ENCODE peak calls at places on chromosomes 1 and 21, in ten cellular contexts. One of them, this sample, is unnamed.
A peak's percentile ranks its signal among the peaks of the same experiment; 100 is the strongest.

GRCh38 chr1:197774691-197775281 is 494 bp downstream of the DENND1B start:
- DNase-seq in mesothelial cell of epicardium: peak; percentile 30
- DNase-seq in tibial artery: peak; percentile 47
- DNase-seq in RWPE1: peak; percentile 51
- DNase-seq in AG10803: peak; percentile 46
- DNase-seq in endothelial cell of umbilical vein: peak; percentile 57
- DNase-seq in H9: peak; percentile 42
- DNase-seq in heart right ventricle: peak; percentile 64
- DNase-seq in GM10248: peak; percentile 54
- DNase-seq in CD4-positive, alpha-beta T cell: peak; percentile 38
- DNase-seq in this sample: no peak

GRCh38 chr1:156438278-156438987 is 62.1 kb downstream of the MEF2D start:
- DNase-seq in mesothelial cell of epicardium: no peak
- DNase-seq in tibial artery: no peak
- DNase-seq in RWPE1: no peak
- DNase-seq in AG10803: peak; percentile 25
- DNase-seq in endothelial cell of umbilical vein: no peak
- DNase-seq in H9: no peak
- DNase-seq in heart right ventricle: no peak
- DNase-seq in GM10248: no peak
- DNase-seq in CD4-positive, alpha-beta T cell: no peak
- DNase-seq in this sample: no peak

GRCh38 chr1:85027242-85027983 is 20.9 kb downstream of the MCOLN3 start:
- DNase-seq in mesothelial cell of epicardium: no peak
- DNase-seq in tibial artery: no peak
- DNase-seq in RWPE1: no peak
- DNase-seq in AG10803: peak; percentile 43
- DNase-seq in endothelial cell of umbilical vein: no peak
- DNase-seq in H9: no peak
- DNase-seq in heart right ventricle: no peak
- DNase-seq in GM10248: peak; percentile 35
- DNase-seq in CD4-positive, alpha-beta T cell: no peak
- DNase-seq in this sample: no peak

GRCh38 chr1:241356519-241357365 is at the start of gene RGS7:
- DNase-seq in mesothelial cell of epicardium: peak; percentile 63
- DNase-seq in tibial artery: no peak
- DNase-seq in RWPE1: peak; percentile 67
- DNase-seq in AG10803: peak; percentile 23
- DNase-seq in endothelial cell of umbilical vein: peak; percentile 60
- DNase-seq in H9: peak; percentile 70
- DNase-seq in heart right ventricle: peak; percentile 32
- DNase-seq in GM10248: peak; percentile 40
- DNase-seq in CD4-positive, alpha-beta T cell: no peak
- DNase-seq in this sample: peak; percentile 94

GRCh38 chr1:228358039-228358763 is 48.4 kb downstream of the TRIM11 start:
- DNase-seq in mesothelial cell of epicardium: no peak
- DNase-seq in tibial artery: no peak
- DNase-seq in RWPE1: no peak
- DNase-seq in AG10803: peak; percentile 12
- DNase-seq in endothelial cell of umbilical vein: no peak
- DNase-seq in H9: no peak
- DNase-seq in heart right ventricle: peak; percentile 3
- DNase-seq in GM10248: no peak
- DNase-seq in CD4-positive, alpha-beta T cell: no peak
- DNase-seq in this sample: no peak

GRCh38 chr1:81155131-81155530 is 645.6 kb upstream of the ADGRL2 start:
- DNase-seq in mesothelial cell of epicardium: no peak
- DNase-seq in tibial artery: no peak
- DNase-seq in RWPE1: no peak
- DNase-seq in AG10803: peak; percentile 61
- DNase-seq in endothelial cell of umbilical vein: no peak
- DNase-seq in H9: no peak
- DNase-seq in heart right ventricle: no peak
- DNase-seq in GM10248: no peak
- DNase-seq in CD4-positive, alpha-beta T cell: no peak
- DNase-seq in this sample: no peak

GRCh38 chr21:37710555-37711293 is 205.5 kb downstream of the KCNJ6 start:
- DNase-seq in mesothelial cell of epicardium: no peak
- DNase-seq in tibial artery: no peak
- DNase-seq in RWPE1: no peak
- DNase-seq in AG10803: peak; percentile 5
- DNase-seq in endothelial cell of umbilical vein: no peak
- DNase-seq in H9: no peak
- DNase-seq in heart right ventricle: peak; percentile 15
- DNase-seq in GM10248: no peak
- DNase-seq in CD4-positive, alpha-beta T cell: no peak
- DNase-seq in this sample: no peak

GRCh38 chr1:97920275-97920831 is 481 bp downstream of the DPYD start:
- DNase-seq in mesothelial cell of epicardium: no peak
- DNase-seq in tibial artery: peak; percentile 18
- DNase-seq in RWPE1: peak; percentile 25
- DNase-seq in AG10803: peak; percentile 31
- DNase-seq in endothelial cell of umbilical vein: peak; percentile 60
- DNase-seq in H9: no peak
- DNase-seq in heart right ventricle: no peak
- DNase-seq in GM10248: no peak
- DNase-seq in CD4-positive, alpha-beta T cell: no peak
- DNase-seq in this sample: no peak

GRCh38 chr1:182795563-182796228 is 6.1 kb downstream of the NPL start:
- DNase-seq in mesothelial cell of epicardium: no peak
- DNase-seq in tibial artery: no peak
- DNase-seq in RWPE1: no peak
- DNase-seq in AG10803: no peak
- DNase-seq in endothelial cell of umbilical vein: no peak
- DNase-seq in H9: no peak
- DNase-seq in heart right ventricle: no peak
- DNase-seq in GM10248: no peak
- DNase-seq in CD4-positive, alpha-beta T cell: no peak
- DNase-seq in this sample: no peak

GRCh38 chr1:111476214-111476613 is 2.4 kb downstream of the C1orf162 start:
- DNase-seq in mesothelial cell of epicardium: no peak
- DNase-seq in tibial artery: no peak
- DNase-seq in RWPE1: no peak
- DNase-seq in AG10803: no peak
- DNase-seq in endothelial cell of umbilical vein: no peak
- DNase-seq in H9: no peak
- DNase-seq in heart right ventricle: no peak
- DNase-seq in GM10248: no peak
- DNase-seq in CD4-positive, alpha-beta T cell: no peak
- DNase-seq in this sample: no peak

GRCh38 chr1:59814901-59815825 is at the start of gene HOOK1:
- DNase-seq in mesothelial cell of epicardium: peak; percentile 19
- DNase-seq in tibial artery: no peak
- DNase-seq in RWPE1: peak; percentile 27
- DNase-seq in AG10803: no peak
- DNase-seq in endothelial cell of umbilical vein: no peak
- DNase-seq in H9: no peak
- DNase-seq in heart right ventricle: peak; percentile 11
- DNase-seq in GM10248: no peak
- DNase-seq in CD4-positive, alpha-beta T cell: no peak
- DNase-seq in this sample: no peak

GRCh38 chr1:194184974-194185373 is 998.6 kb upstream of the B3GALT2 start:
- DNase-seq in mesothelial cell of epicardium: no peak
- DNase-seq in tibial artery: no peak
- DNase-seq in RWPE1: no peak
- DNase-seq in AG10803: no peak
- DNase-seq in endothelial cell of umbilical vein: no peak
- DNase-seq in H9: no peak
- DNase-seq in heart right ventricle: no peak
- DNase-seq in GM10248: no peak
- DNase-seq in CD4-positive, alpha-beta T cell: no peak
- DNase-seq in this sample: no peak

GRCh38 chr1:99481391-99481996 is 164.4 kb upstream of the PALMD start:
- DNase-seq in mesothelial cell of epicardium: no peak
- DNase-seq in tibial artery: no peak
- DNase-seq in RWPE1: peak; percentile 32
- DNase-seq in AG10803: peak; percentile 61
- DNase-seq in endothelial cell of umbilical vein: peak; percentile 75
- DNase-seq in H9: no peak
- DNase-seq in heart right ventricle: no peak
- DNase-seq in GM10248: no peak
- DNase-seq in CD4-positive, alpha-beta T cell: no peak
- DNase-seq in this sample: no peak

GRCh38 chr1:200550367-200550766 is 70.2 kb downstream of the KIF14 start:
- DNase-seq in mesothelial cell of epicardium: no peak
- DNase-seq in tibial artery: no peak
- DNase-seq in RWPE1: peak; percentile 79
- DNase-seq in AG10803: no peak
- DNase-seq in endothelial cell of umbilical vein: no peak
- DNase-seq in H9: no peak
- DNase-seq in heart right ventricle: no peak
- DNase-seq in GM10248: no peak
- DNase-seq in CD4-positive, alpha-beta T cell: no peak
- DNase-seq in this sample: no peak

GRCh38 chr1:200561856-200562214 is 58.7 kb downstream of the KIF14 start:
- DNase-seq in mesothelial cell of epicardium: no peak
- DNase-seq in tibial artery: no peak
- DNase-seq in RWPE1: no peak
- DNase-seq in AG10803: no peak
- DNase-seq in endothelial cell of umbilical vein: no peak
- DNase-seq in H9: no peak
- DNase-seq in heart right ventricle: no peak
- DNase-seq in GM10248: peak; percentile 20
- DNase-seq in CD4-positive, alpha-beta T cell: no peak
- DNase-seq in this sample: no peak

GRCh38 chr1:200558866-200559459 is 61.6 kb downstream of the KIF14 start:
- DNase-seq in mesothelial cell of epicardium: no peak
- DNase-seq in tibial artery: no peak
- DNase-seq in RWPE1: peak; percentile 63
- DNase-seq in AG10803: peak; percentile 64
- DNase-seq in endothelial cell of umbilical vein: peak; percentile 84
- DNase-seq in H9: no peak
- DNase-seq in heart right ventricle: no peak
- DNase-seq in GM10248: peak; percentile 46
- DNase-seq in CD4-positive, alpha-beta T cell: no peak
- DNase-seq in this sample: no peak

GRCh38 chr1:200556005-200556404 is 64.5 kb downstream of the KIF14 start:
- DNase-seq in mesothelial cell of epicardium: no peak
- DNase-seq in tibial artery: no peak
- DNase-seq in RWPE1: no peak
- DNase-seq in AG10803: peak; percentile 15
- DNase-seq in endothelial cell of umbilical vein: no peak
- DNase-seq in H9: no peak
- DNase-seq in heart right ventricle: no peak
- DNase-seq in GM10248: no peak
- DNase-seq in CD4-positive, alpha-beta T cell: no peak
- DNase-seq in this sample: no peak
- TF ChIP-seq CTCF in mesothelial cell of epicardium: no peak
- TF ChIP-seq CTCF in tibial artery: no peak
- TF ChIP-seq CTCF in RWPE1: no peak
- TF ChIP-seq CTCF in AG10803: peak; percentile 44
- TF ChIP-seq CTCF in endothelial cell of umbilical vein: no peak
- TF ChIP-seq CTCF in H9: peak; percentile 50
- TF ChIP-seq CTCF in heart right ventricle: no peak
- TF ChIP-seq CTCF in GM10248: no peak
- TF ChIP-seq CTCF in CD4-positive, alpha-beta T cell: no peak
- TF ChIP-seq CTCF in this sample: peak; percentile 16

DNA sequence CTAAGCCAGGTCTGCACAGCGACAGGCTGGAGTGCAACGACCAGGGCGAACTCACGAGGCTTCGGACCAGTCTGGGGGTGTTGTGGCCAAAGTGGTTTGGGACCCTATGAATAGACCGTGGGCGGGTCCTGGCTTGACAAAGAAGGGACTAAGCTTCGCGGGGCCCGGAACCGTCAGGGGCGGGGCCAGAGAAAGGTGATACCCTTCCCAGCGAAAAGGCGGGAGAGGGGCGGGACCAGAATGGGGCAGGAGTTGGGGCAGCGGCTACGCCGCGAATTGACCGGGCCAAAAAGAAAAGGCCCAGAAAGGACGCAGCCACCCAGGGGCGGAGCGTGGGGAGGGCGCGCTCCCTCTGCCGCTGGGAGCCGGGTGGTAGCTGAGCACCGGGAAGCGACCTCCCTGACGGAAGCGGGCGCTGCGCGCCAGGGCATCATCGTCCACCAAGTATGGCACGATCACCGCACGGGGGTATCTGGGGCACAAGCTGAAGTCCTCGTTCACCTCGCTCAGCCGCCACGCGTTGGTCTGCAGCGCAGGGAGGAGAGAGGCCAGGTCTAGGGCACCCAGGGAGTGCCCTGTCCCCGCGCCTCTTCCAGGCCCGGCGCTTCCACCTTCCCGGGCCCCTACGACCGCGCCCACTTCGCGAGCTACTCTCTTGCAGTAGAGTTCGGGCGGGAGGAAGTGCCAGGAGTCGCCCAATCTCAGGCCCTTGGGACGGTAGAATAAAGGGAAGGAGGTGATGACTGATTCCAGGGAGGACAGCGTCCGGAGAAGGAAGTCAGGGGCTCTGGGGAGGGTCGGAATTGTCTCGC is 6.7 kb upstream of the FAM167B start:
- DNase-seq in mesothelial cell of epicardium: no peak
- DNase-seq in tibial artery: peak; percentile 69
- DNase-seq in RWPE1: peak; percentile 57
- DNase-seq in AG10803: peak; percentile 43
- DNase-seq in endothelial cell of umbilical vein: peak; percentile 35
- DNase-seq in H9: peak; percentile 97
- DNase-seq in heart right ventricle: peak; percentile 73
- DNase-seq in GM10248: no peak
- DNase-seq in CD4-positive, alpha-beta T cell: peak; percentile 74
- DNase-seq in this sample: peak; percentile 88
- TF ChIP-seq CTCF in mesothelial cell of epicardium: no peak
- TF ChIP-seq CTCF in tibial artery: peak; percentile 28
- TF ChIP-seq CTCF in RWPE1: peak; percentile 22
- TF ChIP-seq CTCF in AG10803: peak; percentile 36
- TF ChIP-seq CTCF in endothelial cell of umbilical vein: peak; percentile 36
- TF ChIP-seq CTCF in H9: peak; percentile 14
- TF ChIP-seq CTCF in heart right ventricle: peak; percentile 29
- TF ChIP-seq CTCF in GM10248: peak; percentile 22
- TF ChIP-seq CTCF in CD4-positive, alpha-beta T cell: peak; percentile 52
- TF ChIP-seq CTCF in this sample: peak; percentile 25

DNA sequence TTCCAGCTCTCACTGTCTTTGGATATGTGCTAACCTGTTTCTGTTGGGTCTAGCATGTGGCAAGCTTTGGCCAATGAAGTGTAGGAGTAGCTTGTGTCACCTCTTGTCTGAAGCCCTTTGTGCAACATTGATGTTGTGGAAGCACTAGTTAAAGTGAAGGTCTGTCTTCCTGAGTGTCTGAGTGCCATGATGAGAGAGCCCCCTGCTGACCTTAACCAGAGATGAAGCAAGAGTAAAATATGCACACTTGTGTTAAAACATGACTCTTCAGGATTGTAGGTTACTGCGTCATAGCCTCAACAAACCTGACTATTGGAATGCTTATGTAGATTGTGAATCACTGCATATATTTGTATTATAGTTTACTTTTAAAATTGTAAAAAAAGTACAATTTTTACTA is 103.7 kb downstream of the NCAM2 start:
- DNase-seq in mesothelial cell of epicardium: no peak
- DNase-seq in tibial artery: no peak
- DNase-seq in RWPE1: peak; percentile 2
- DNase-seq in AG10803: peak; percentile 39
- DNase-seq in endothelial cell of umbilical vein: no peak
- DNase-seq in H9: peak; percentile 46
- DNase-seq in heart right ventricle: no peak
- DNase-seq in GM10248: no peak
- DNase-seq in CD4-positive, alpha-beta T cell: no peak
- DNase-seq in this sample: no peak
- TF ChIP-seq CTCF in mesothelial cell of epicardium: no peak
- TF ChIP-seq CTCF in tibial artery: no peak
- TF ChIP-seq CTCF in RWPE1: no peak
- TF ChIP-seq CTCF in AG10803: peak; percentile 17
- TF ChIP-seq CTCF in endothelial cell of umbilical vein: no peak
- TF ChIP-seq CTCF in H9: peak; percentile 66
- TF ChIP-seq CTCF in heart right ventricle: peak; percentile 39
- TF ChIP-seq CTCF in GM10248: no peak
- TF ChIP-seq CTCF in CD4-positive, alpha-beta T cell: no peak
- TF ChIP-seq CTCF in this sample: peak; percentile 48

GRCh38 chr1:118948351-118948750 is 39.8 kb downstream of the TBX15 start:
- DNase-seq in mesothelial cell of epicardium: no peak
- DNase-seq in tibial artery: no peak
- DNase-seq in RWPE1: no peak
- DNase-seq in AG10803: no peak
- DNase-seq in endothelial cell of umbilical vein: no peak
- DNase-seq in H9: no peak
- DNase-seq in heart right ventricle: no peak
- DNase-seq in GM10248: no peak
- DNase-seq in CD4-positive, alpha-beta T cell: no peak
- DNase-seq in this sample: no peak
- TF ChIP-seq CTCF in mesothelial cell of epicardium: no peak
- TF ChIP-seq CTCF in tibial artery: no peak
- TF ChIP-seq CTCF in RWPE1: no peak
- TF ChIP-seq CTCF in AG10803: no peak
- TF ChIP-seq CTCF in endothelial cell of umbilical vein: no peak
- TF ChIP-seq CTCF in H9: no peak
- TF ChIP-seq CTCF in heart right ventricle: no peak
- TF ChIP-seq CTCF in GM10248: no peak
- TF ChIP-seq CTCF in CD4-positive, alpha-beta T cell: no peak
- TF ChIP-seq CTCF in this sample: no peak

This sample was measured in osteocyte.